ENCODE peak calls at places on chromosomes 16 and 17, in six cellular contexts. B is body of pancreas; Y is ascending aorta; U is ovary; E is naive thymus-derived CD4-positive, alpha-beta T cell; L is adrenal gland. M is an unnamed sample. For H3K27me3, H3K4me1 and H3K36me3, the result is how much of the 10 kb centered on the place peaks cover.

GRCh38 chr17:63185420-63185819 is 219.4 kb downstream of the TANC2 start:
- DNase-seq in L (no peak), U (no peak), Y (no peak), E (no peak), B (no peak), M (no peak)

GRCh38 chr16:58393138-58393504 is 850 bp downstream of the GINS3 start:
- DNase-seq in E (no peak), L (no peak), U (no peak), Y (no peak), B (no peak), M (no peak)

GRCh38 chr17:6279659-6280058 is 155.3 kb downstream of the AIPL1 start:
- DNase-seq in E (no peak), U (no peak), L (no peak), B (peak), Y (no peak), M (no peak)

GRCh38 chr17:45681706-45682105 is 102.4 kb upstream of the CRHR1 start:
- DNase-seq in B (no peak), Y (no peak), E (no peak), U (no peak), L (no peak), M (no peak)

GRCh38 chr16:75218256-75219076 is at the start of gene CTRB1:
- DNase-seq in Y (no peak), E (no peak), L (peak), U (no peak), B (peak), M (no peak)

GRCh38 chr17:37365589-37365988 is 10.2 kb upstream of the C17orf78 start:
- DNase-seq in L (no peak), U (no peak), B (no peak), Y (no peak), E (no peak), M (no peak)

GRCh38 chr17:45848868-45849535 is 4.3 kb downstream of the SPPL2C start:
- DNase-seq in E (no peak), Y (no peak), U (no peak), L (no peak), B (no peak), M (no peak)

GRCh38 chr17:39831588-39831987 is 32.5 kb downstream of the IKZF3 start:
- DNase-seq in E (no peak), L (no peak), U (no peak), B (no peak), Y (no peak), M (no peak)

GRCh38 chr16:85084841-85085535 is 27.3 kb downstream of the CIBAR2 start:
- DNase-seq in L (no peak), Y (no peak), U (no peak), B (no peak), E (no peak), M (no peak)

GRCh38 chr17:33324741-33325140 is 31.6 kb upstream of the ASIC2 start:
- DNase-seq in U (no peak), Y (no peak), E (no peak), L (no peak), B (no peak), M (no peak)

GRCh38 chr17:28663723-28664122 is 1.7 kb downstream of the SUPT6H start:
- DNase-seq in L (no peak), B (no peak), E (no peak), U (no peak), Y (no peak), M (no peak)

GRCh38 chr16:56163938-56164337 is 27.4 kb upstream of the GNAO1 start:
- DNase-seq in Y (no peak), E (no peak), L (no peak), U (no peak), B (no peak), M (no peak)

GRCh38 chr17:15343749-15344148 is 2.4 kb upstream of the TEKT3 start:
- DNase-seq in Y (no peak), E (no peak), L (no peak), U (no peak), B (no peak), M (no peak)

GRCh38 chr16:72241930-72242329 is 70.0 kb upstream of the PMFBP1 start:
- DNase-seq in E (no peak), B (peak), Y (no peak), L (peak), U (peak), M (no peak)

GRCh38 chr17:29557085-29557697 is 9.6 kb downstream of the ABHD15 start:
- DNase-seq in U (no peak), E (no peak), B (no peak), L (no peak), Y (no peak), M (no peak)

GRCh38 chr16:20504418-20504817 is 53.1 kb downstream of the ACSM2A start:
- DNase-seq in L (no peak), U (no peak), E (no peak), Y (no peak), B (no peak), M (no peak)

GRCh38 chr16:28192811-28193529 is 18.8 kb downstream of the XPO6 start:
- DNase-seq in Y (no peak), E (peak), L (no peak), U (no peak), B (no peak), M (no peak)

GRCh38 chr17:73956595-73957465 is 246.6 kb upstream of the RPL38 start:
- DNase-seq in L (peak), U (no peak), E (peak), B (peak), Y (no peak), M (peak)

GRCh38 chr17:38403491-38403890 is 24.8 kb upstream of the ARHGAP23 start:
- DNase-seq in Y (no peak), B (no peak), E (no peak), U (no peak), L (no peak), M (no peak)

GRCh38 chr16:10964891-10965326 is 20.5 kb downstream of the CLEC16A start:
- DNase-seq in U (no peak), B (no peak), L (no peak), Y (no peak), E (peak), M (no peak)

GRCh38 chr17:2122641-2123302 is 67.9 kb downstream of the HIC1 start:
- DNase-seq in Y (peak), L (peak), B (peak), U (peak), E (no peak), M (peak)

GRCh38 chr16:14057878-14058382 is 13.2 kb upstream of the MRTFB start:
- DNase-seq in E (no peak), L (no peak), B (no peak), U (no peak), Y (no peak), M (no peak)

GRCh38 chr17:61380217-61380835 is 19.3 kb upstream of the TBX2 start:
- DNase-seq in U (no peak), B (no peak), E (no peak), Y (no peak), L (no peak), M (no peak)

GRCh38 chr17:43085489-43085888 is 39.7 kb downstream of the BRCA1 start:
- DNase-seq in L (no peak), E (no peak), Y (no peak), U (no peak), B (no peak), M (no peak)

GRCh38 chr16:58426095-58426494 is 33.8 kb downstream of the GINS3 start:
- DNase-seq in B (no peak), E (peak), Y (no peak), U (no peak), L (peak), M (no peak)

GRCh38 chr16:5323284-5323683 is 225.7 kb upstream of the EEF2KMT start:
- DNase-seq in U (no peak), E (no peak), B (no peak), Y (no peak), L (no peak), M (no peak)

GRCh38 chr17:28404812-28405570 is 1.0 kb downstream of the SLC46A1 start:
- DNase-seq in B (peak), E (no peak), U (peak), L (peak), Y (no peak), M (no peak)

DNA sequence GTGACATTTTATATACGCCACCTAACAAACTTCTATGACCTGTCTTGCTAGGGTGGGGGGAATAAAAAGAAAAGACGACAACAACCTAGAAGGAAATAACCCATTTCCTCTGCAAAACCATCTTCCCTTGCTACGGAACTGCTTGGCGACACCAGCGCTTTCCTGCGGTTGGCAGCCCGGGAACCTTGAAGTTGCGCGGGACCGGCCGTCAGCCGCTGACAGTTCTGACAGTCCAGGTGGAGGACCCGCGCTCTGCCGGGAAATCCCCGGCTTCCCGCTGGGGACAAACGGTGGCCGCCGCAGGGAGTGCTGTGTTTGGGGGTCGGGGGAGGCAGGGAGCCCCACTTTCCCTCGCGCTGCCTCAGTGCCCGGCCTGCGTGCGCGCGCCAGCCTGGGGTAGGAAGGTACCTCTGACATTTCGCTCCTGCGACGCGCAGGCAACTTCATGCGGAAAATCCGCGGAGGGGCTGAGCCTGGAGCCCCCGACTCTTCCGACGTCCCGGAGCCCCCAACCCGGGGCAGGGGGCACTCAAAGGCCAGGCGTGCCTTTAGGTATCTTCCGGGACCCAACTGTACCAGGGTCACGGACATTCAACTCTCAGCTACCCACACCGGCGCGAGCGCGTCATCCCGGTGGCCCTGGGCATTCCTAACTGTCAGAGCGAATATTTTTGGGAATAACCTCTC is 516 bp downstream of the SLC16A6 start:
- DNase-seq in E (peak), U (peak), L (peak), B (no peak), Y (no peak), M (peak)
- H3K27me3 ChIP-seq in E (under half), U (under half), L (under half), B (under half), Y (under half), M (under half)

GRCh38 chr17:81398855-81399451 is 3.7 kb downstream of the BAHCC1 start:
- DNase-seq in L (no peak), B (no peak), U (no peak), Y (no peak), E (no peak), M (no peak)
- H3K4me1 ChIP-seq in L (under half), B (half or more), U (under half), Y (under half), E (under half), M (half or more)

GRCh38 chr17:4019400-4019799 is 55.2 kb upstream of the ATP2A3 start:
- DNase-seq in E (no peak), B (peak), L (no peak), U (no peak), Y (no peak), M (no peak)

GRCh38 chr17:4014148-4014927 is 50.1 kb upstream of the ATP2A3 start:
- DNase-seq in L (no peak), B (no peak), Y (no peak), U (no peak), E (no peak), M (no peak)

GRCh38 chr17:4018446-4018845 is 54.2 kb upstream of the ATP2A3 start:
- DNase-seq in U (no peak), L (no peak), Y (no peak), B (no peak), E (no peak), M (no peak)

GRCh38 chr17:4020096-4020495 is 55.9 kb upstream of the ATP2A3 start:
- DNase-seq in L (no peak), Y (no peak), U (no peak), E (no peak), B (no peak), M (no peak)

GRCh38 chr17:4017377-4017776 is 53.1 kb upstream of the ATP2A3 start:
- DNase-seq in L (no peak), Y (no peak), U (no peak), E (no peak), B (no peak), M (no peak)
- H3K36me3 ChIP-seq in L (half or more), Y (half or more), U (under half), E (under half), B (under half), M (half or more)

GRCh38 chr17:77966476-77966875 is 8.0 kb downstream of the TNRC6C start:
- DNase-seq in E (no peak), L (no peak), B (no peak), U (no peak), Y (no peak), M (no peak)
- H3K27me3 ChIP-seq in E (under half), L (under half), B (under half), U (under half), Y (under half), M (under half)

DNA sequence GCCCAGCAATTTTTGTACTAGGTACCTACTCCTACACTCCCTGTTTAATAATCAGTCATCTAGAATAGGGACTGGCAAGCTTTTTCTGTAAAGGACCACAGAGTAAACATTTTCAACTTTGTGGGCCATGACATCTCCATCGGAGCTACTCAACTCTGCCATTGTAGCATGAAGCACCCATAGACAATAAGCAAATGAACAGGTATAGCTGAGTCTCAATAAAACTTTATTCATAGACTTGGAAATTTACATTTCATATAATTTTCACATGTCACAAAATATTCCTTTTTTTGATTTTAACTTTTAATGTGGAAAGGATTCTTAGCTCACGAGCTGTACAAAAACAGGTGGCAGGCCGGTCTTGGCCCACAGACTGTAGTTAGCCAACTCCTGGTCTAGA is 345.8 kb downstream of the SOX9 start:
- DNase-seq in E (no peak), B (no peak), L (no peak), Y (no peak), U (no peak), M (no peak)
- H3K4me1 ChIP-seq in E (under half), B (half or more), L (under half), Y (under half), U (under half), M (under half)

DNA sequence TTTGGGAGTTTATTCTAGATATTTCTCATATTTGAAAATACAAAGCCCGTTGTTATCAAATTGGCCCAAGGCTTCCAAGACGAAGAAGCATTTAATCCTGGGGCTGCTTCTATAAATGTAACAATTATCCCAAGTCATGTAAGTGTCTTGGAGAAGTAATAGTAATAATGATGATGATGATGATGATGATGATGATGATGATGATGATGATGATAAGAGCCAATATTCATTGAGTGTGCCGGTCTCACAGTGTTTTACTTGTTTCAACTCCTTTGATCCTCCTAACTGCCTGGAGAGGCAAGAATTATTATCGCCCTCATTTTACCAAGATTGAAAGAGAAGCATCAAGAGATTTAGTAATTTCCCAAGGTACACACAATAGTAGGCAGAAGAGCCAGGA is 72.0 kb downstream of the COPRS start:
- DNase-seq in U (no peak), L (no peak), Y (no peak), E (no peak), B (no peak), M (no peak)
- H3K36me3 ChIP-seq in U (under half), L (under half), Y (under half), E (under half), B (under half), M (under half)

GRCh38 chr16:49532243-49532870 is 158.8 kb downstream of the C16orf78 start:
- DNase-seq in U (no peak), B (no peak), Y (no peak), L (no peak), E (no peak), M (no peak)

GRCh38 chr16:49532873-49533272 is 159.3 kb downstream of the C16orf78 start:
- DNase-seq in L (no peak), E (no peak), U (no peak), Y (no peak), B (no peak), M (no peak)

GRCh38 chr16:49529646-49530045 is 156.0 kb downstream of the C16orf78 start:
- DNase-seq in L (no peak), E (no peak), Y (no peak), B (no peak), U (no peak), M (no peak)

GRCh38 chr16:49530396-49530795 is 156.8 kb downstream of the C16orf78 start:
- DNase-seq in Y (no peak), U (no peak), L (no peak), B (no peak), E (no peak), M (no peak)

DNA sequence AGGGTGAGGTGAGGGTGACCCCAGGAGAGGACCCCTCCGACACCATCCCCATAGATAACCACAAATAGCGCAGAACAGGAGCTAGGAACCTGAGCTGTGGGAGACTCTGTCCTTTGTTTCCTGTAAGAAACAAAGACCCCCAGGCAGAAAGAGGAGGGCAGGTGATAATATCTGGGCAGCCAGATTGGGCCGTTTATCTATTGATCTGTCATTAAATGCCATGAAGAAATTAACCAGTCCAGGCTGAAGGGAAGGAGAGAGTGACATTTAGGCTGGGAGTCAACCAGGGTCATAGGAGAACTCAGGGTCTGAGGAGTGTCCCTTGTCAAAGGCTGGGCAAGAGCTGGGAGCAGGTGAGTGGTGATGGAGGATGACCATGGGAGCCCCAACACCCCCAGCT is 157.8 kb downstream of the C16orf78 start:
- DNase-seq in Y (no peak), L (no peak), E (no peak), B (no peak), U (no peak), M (no peak)
- H3K27me3 ChIP-seq in Y (under half), L (under half), E (under half), B (under half), U (under half), M (under half)

M was measured in left ventricle myocardium inferior.